ENCODE peak calls at places on chromosome 15, in seven cellular contexts. Z is activated CD4-positive, alpha-beta T cell treated with anti-CD3 and anti-CD28 coated beads for 24 hours; F is T-helper 9 cell; I is NCI-H1092; Q is endothelial cell; V is anterior cingulate cortex; A is spleen. X is an unnamed sample.

GRCh38 chr15:31974154-31974794 is 56.0 kb upstream of the CHRNA7 start:
- DNase-seq in Z (no peak), F (no peak), I (no peak), Q (no peak), V (no peak), A (no peak), X (no peak)

GRCh38 chr15:34644061-34644460 is 60.6 kb upstream of the GOLGA8B start:
- DNase-seq in Z (no peak), F (no peak), I (no peak), Q (no peak), V (no peak), A (no peak), X (no peak)

GRCh38 chr15:75694241-75695182 is 18.1 kb downstream of the CSPG4 start:
- DNase-seq in Z (no peak), F (no peak), I (peak; percentile 47), Q (peak; percentile 34), V (no peak), A (peak; percentile 74), X (no peak)

GRCh38 chr15:56244811-56245576 is 1.3 kb upstream of the RFX7 start:
- DNase-seq in Z (peak; percentile 28), F (peak; percentile 5), I (no peak), Q (peak; percentile 9), V (no peak), A (peak; percentile 85), X (peak; percentile 10)

GRCh38 chr15:89187911-89188514 is 33.4 kb downstream of the RLBP1 start:
- DNase-seq in Z (no peak), F (no peak), I (no peak), Q (no peak), V (no peak), A (no peak), X (no peak)

GRCh38 chr15:74432968-74433591 is 678 bp downstream of the SEMA7A start:
- DNase-seq in Z (no peak), F (no peak), I (no peak), Q (no peak), V (no peak), A (peak; percentile 88), X (no peak)

GRCh38 chr15:88337993-88338392 is 81.5 kb upstream of the NTRK3 start:
- DNase-seq in Z (no peak), F (no peak), I (no peak), Q (no peak), V (no peak), A (no peak), X (no peak)

GRCh38 chr15:35973019-35973418 is 427.1 kb upstream of the DPH6 start:
- DNase-seq in Z (no peak), F (no peak), I (no peak), Q (no peak), V (no peak), A (no peak), X (no peak)

GRCh38 chr15:68126415-68126814 is 72.3 kb downstream of the PIAS1 start:
- DNase-seq in Z (no peak), F (no peak), I (no peak), Q (no peak), V (no peak), A (no peak), X (no peak)

GRCh38 chr15:27589260-27589659 is 509.9 kb downstream of the OCA2 start:
- DNase-seq in Z (no peak), F (no peak), I (peak; percentile 25), Q (no peak), V (no peak), A (no peak), X (no peak)

GRCh38 chr15:40322531-40323238 is 807 bp upstream of the INAFM2 start:
- DNase-seq in Z (no peak), F (no peak), I (no peak), Q (no peak), V (no peak), A (no peak), X (no peak)

GRCh38 chr15:80929689-80930088 is 59.9 kb downstream of the MESD start:
- DNase-seq in Z (no peak), F (no peak), I (no peak), Q (no peak), V (no peak), A (peak; percentile 14), X (no peak)